ENCODE peak calls at places on chromosomes 13 and 19, in nine cellular contexts. V is PC-9; D is tibial nerve; S is CD4-positive, CD25-positive, alpha-beta regulatory T cell; M is heart right ventricle; G is fibroblast of lung; H is H9; F is effector memory CD4-positive, alpha-beta T cell; R is adrenal gland. L is an unnamed sample. For H3K4me1, the result is how much of the 10 kb centered on the place peaks cover.

GRCh38 chr13:112740502-112741131 is 50.8 kb downstream of the ATP11A start:
- DNase-seq in F (no peak), H (no peak), S (no peak), R (peak), G (peak), V (no peak), M (peak), D (peak), L (peak)

GRCh38 chr19:403221-404036 is 5.5 kb downstream of the C2CD4C start:
- DNase-seq in V (no peak), F (no peak), H (peak), R (no peak), M (no peak), D (no peak), S (no peak), G (no peak), L (no peak)

GRCh38 chr19:10334340-10335148 is 1.2 kb upstream of the RAVER1 start:
- DNase-seq in F (peak), S (no peak), R (peak), D (peak), H (peak), M (peak), G (peak), V (peak), L (peak)

GRCh38 chr13:37647038-37647650 is 48.6 kb upstream of the POSTN start:
- DNase-seq in M (no peak), G (no peak), S (no peak), D (no peak), H (no peak), F (no peak), V (no peak), R (no peak), L (no peak)

GRCh38 chr19:30406220-30406944 is 34.2 kb downstream of the ZNF536 start:
- DNase-seq in V (no peak), D (no peak), F (no peak), S (no peak), H (no peak), M (peak), R (peak), G (peak), L (no peak)

GRCh38 chr19:28140201-28140600 is 1072.8 kb downstream of the UQCRFS1 start:
- DNase-seq in G (no peak), D (no peak), R (no peak), S (no peak), M (no peak), H (no peak), F (no peak), V (no peak), L (no peak)

GRCh38 chr19:19540707-19541515 is 2.8 kb downstream of the CILP2 start:
- DNase-seq in F (peak), V (peak), G (peak), R (no peak), D (no peak), H (peak), S (peak), M (no peak), L (no peak)

GRCh38 chr13:27425151-27425917 is 915 bp downstream of the GTF3A start:
- DNase-seq in M (no peak), D (no peak), F (no peak), H (no peak), S (no peak), V (peak), R (peak), G (no peak), L (no peak)

GRCh38 chr13:42038661-42039456 is 9.6 kb upstream of the DGKH start:
- DNase-seq in S (no peak), F (no peak), D (no peak), H (no peak), V (no peak), G (no peak), M (no peak), R (no peak), L (no peak)

GRCh38 chr13:79593611-79594275 is 112.8 kb downstream of the NDFIP2 start:
- DNase-seq in D (no peak), M (no peak), G (peak), V (no peak), S (no peak), F (no peak), H (no peak), R (no peak), L (no peak)

GRCh38 chr13:64154514-64154913 is 2738.9 kb upstream of the PCDH20 start:
- DNase-seq in M (no peak), S (no peak), F (no peak), R (no peak), V (no peak), D (no peak), G (peak), H (no peak), L (no peak)

GRCh38 chr19:41889896-41890295 is 6.9 kb downstream of the ARHGEF1 start:
- DNase-seq in D (no peak), R (no peak), V (no peak), H (no peak), S (no peak), F (no peak), M (no peak), G (no peak), L (no peak)

GRCh38 chr19:16375157-16375935 is 50.7 kb downstream of the KLF2 start:
- DNase-seq in S (no peak), D (no peak), M (no peak), H (no peak), F (no peak), V (no peak), R (no peak), G (no peak), L (no peak)

GRCh38 chr13:70938462-70938861 is 830.2 kb upstream of the KLHL1 start:
- DNase-seq in D (no peak), S (no peak), H (no peak), M (no peak), V (no peak), G (no peak), R (no peak), F (no peak), L (no peak)

GRCh38 chr13:70932511-70932910 is 824.3 kb upstream of the KLHL1 start:
- DNase-seq in G (no peak), R (no peak), V (no peak), D (no peak), S (no peak), M (no peak), F (no peak), H (no peak), L (no peak)
- H3K27ac ChIP-seq in G (no peak), R (no peak), V (no peak), D (no peak), S (no peak), M (no peak), F (no peak), H (no peak), L (no peak)

GRCh38 chr19:13160557-13160956 is 10.3 kb downstream of the IER2 start:
- DNase-seq in M (no peak), H (no peak), D (no peak), S (no peak), V (peak), R (peak), F (no peak), G (peak), L (no peak)
- H3K4me1 ChIP-seq in M (half or more), H (under half), D (half or more), S (half or more), V (half or more), R (under half), F (half or more), G (under half), L (under half)

DNA sequence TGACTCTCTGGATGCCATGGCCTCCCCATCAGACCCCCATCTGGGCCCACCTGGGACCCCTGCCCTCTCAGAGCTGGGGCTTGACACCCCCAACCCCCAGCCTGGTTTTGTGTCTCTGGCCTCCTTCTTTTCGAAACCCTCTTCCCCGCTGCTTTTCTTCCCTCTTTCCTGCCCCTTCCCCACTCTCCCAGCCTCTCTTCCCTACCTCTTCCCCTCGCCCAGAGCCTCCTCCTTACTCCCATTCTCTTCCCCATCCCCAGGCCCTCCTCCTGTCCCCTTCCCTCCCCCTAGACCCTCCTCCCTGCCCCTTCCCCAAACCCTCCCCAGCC is 2.1 kb downstream of the TNFSF9 start:
- DNase-seq in S (no peak), R (no peak), H (peak), M (no peak), F (no peak), V (no peak), D (no peak), G (no peak), L (no peak)
- H3K27ac ChIP-seq in S (no peak), R (no peak), H (no peak), M (no peak), F (no peak), V (no peak), D (peak), G (no peak), L (no peak)

GRCh38 chr13:38664920-38665319 is 22.0 kb upstream of the FREM2 start:
- DNase-seq in H (no peak), D (no peak), R (no peak), S (no peak), F (no peak), G (no peak), M (no peak), V (no peak), L (no peak)
- H3K4me1 ChIP-seq in H (under half), D (under half), R (under half), S (under half), F (under half), G (under half), M (under half), V (under half), L (under half)

DNA sequence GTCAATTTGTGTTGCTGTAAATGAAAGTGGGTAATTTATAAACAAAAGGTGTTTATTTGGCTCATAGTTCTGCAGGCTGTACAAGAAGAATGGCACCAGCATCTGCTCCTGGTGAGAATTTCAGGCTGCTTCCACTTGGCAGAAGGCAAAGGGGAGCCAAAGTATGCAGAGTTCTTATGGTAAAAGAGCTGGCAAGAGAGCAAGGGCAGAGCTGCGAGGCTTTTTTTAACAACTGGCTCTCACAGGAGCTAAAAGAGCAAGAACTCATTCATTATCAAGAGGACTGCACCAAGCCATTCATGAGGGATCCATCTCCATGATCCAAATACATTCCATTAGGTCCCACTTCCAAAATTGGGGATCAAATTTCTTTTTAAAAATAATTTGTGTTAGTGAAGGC is 1712.7 kb downstream of the SLITRK5 start:
- DNase-seq in R (no peak), G (no peak), H (no peak), F (no peak), M (no peak), D (no peak), S (no peak), V (no peak), L (no peak)
- H3K27ac ChIP-seq in R (no peak), G (no peak), H (no peak), F (no peak), M (no peak), D (no peak), S (no peak), V (no peak), L (no peak)

GRCh38 chr13:44575035-44575434 is 1.1 kb downstream of the TSC22D1 start:
- DNase-seq in H (no peak), V (no peak), D (no peak), S (no peak), R (no peak), M (no peak), F (no peak), G (no peak), L (no peak)
- H3K4me1 ChIP-seq in H (under half), V (under half), D (half or more), S (under half), R (under half), M (half or more), F (under half), G (under half), L (under half)

GRCh38 chr13:22642088-22642487 is 538.7 kb upstream of the SGCG start:
- DNase-seq in S (no peak), R (no peak), F (no peak), G (no peak), V (no peak), M (no peak), D (no peak), H (no peak), L (no peak)
- H3K27ac ChIP-seq in S (no peak), R (no peak), F (no peak), G (no peak), V (no peak), M (no peak), D (no peak), H (no peak), L (no peak)

GRCh38 chr19:55249841-55250240 is 9.0 kb downstream of the PPP6R1 start:
- DNase-seq in M (no peak), V (no peak), G (no peak), R (peak), F (no peak), H (no peak), S (no peak), D (no peak), L (no peak)

GRCh38 chr19:55250262-55251036 is 8.4 kb downstream of the PPP6R1 start:
- DNase-seq in V (no peak), H (no peak), R (no peak), M (no peak), F (no peak), S (no peak), G (no peak), D (no peak), L (no peak)

GRCh38 chr19:55252760-55253159 is 6.1 kb downstream of the PPP6R1 start:
- DNase-seq in S (no peak), V (no peak), D (no peak), G (no peak), R (peak), M (no peak), H (no peak), F (no peak), L (no peak)

GRCh38 chr19:55253264-55253663 is 5.6 kb downstream of the PPP6R1 start:
- DNase-seq in M (no peak), R (no peak), S (no peak), F (no peak), V (no peak), H (no peak), D (no peak), G (no peak), L (no peak)

DNA sequence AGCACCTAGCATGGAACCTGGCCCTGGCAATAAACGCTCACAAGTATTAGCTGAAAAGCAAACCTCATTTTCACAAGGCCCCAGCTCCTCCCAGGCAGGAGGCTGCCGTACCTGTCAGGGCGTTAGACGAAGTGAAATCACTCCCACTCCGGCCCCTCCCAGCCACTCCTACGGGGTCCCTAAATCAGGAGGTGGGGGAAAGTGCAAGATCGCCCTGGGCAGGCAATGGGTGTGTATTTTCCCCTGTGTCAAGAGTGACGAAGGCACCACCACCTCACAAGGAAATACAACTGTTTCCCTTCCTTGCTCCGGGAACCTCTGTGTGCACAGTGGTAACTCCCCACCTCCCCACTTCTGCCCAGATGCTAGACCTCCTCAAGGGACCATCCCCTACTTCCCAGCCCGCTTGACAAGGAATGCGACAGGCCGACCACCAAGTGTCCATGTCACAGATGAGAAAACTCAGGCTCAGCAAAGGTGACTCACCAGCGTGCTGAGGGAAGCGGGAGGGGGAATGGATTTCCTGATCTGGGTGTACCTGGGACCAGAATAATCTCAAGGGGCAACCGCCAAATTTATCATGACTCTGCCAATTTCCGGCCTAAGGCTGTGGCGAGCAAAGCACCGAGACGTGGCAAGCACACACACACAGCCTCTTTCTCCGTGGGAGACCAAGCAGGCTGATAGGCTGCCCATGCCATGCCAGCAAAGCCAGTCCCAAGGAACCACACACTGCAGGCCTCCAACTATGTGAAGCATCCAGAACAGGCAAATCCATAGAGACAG is 7.3 kb downstream of the PPP6R1 start:
- DNase-seq in S (peak), F (no peak), R (no peak), H (no peak), G (no peak), V (peak), M (no peak), D (no peak), L (no peak)
- H3K4me1 ChIP-seq in S (half or more), F (half or more), R (half or more), H (under half), G (under half), V (half or more), M (half or more), D (half or more), L (under half)